ENCODE peak calls at places on chromosomes 16 and 17, in five cellular contexts. V is GM23338, K is DND-41, G is HCT116, F is endothelial cell of umbilical vein. L is an unnamed sample.

GRCh38 chr16:68347605-68348004 is 36.8 kb downstream of the PRMT7 start:
- DNase-seq in V (no peak), K (peak; percentile 79), G (no peak), F (no peak), L (no peak)

GRCh38 chr16:52050418-52050817 is 496.5 kb downstream of the TOX3 start:
- DNase-seq in V (no peak), K (no peak), G (no peak), F (no peak), L (peak; percentile 1)

GRCh38 chr17:68762911-68763310 is 161.7 kb upstream of the FAM20A start:
- DNase-seq in V (no peak), K (no peak), G (no peak), F (no peak), L (no peak)

GRCh38 chr16:21950782-21951521 is 2.2 kb upstream of the UQCRC2 start:
- DNase-seq in V (peak; percentile 17), K (peak; percentile 19), G (peak; percentile 36), F (peak; percentile 48), L (peak; percentile 63)

GRCh38 chr16:25184771-25185170 is 32.0 kb upstream of the AQP8 start:
- DNase-seq in V (no peak), K (no peak), G (no peak), F (no peak), L (peak; percentile 6)

GRCh38 chr17:80171681-80172080 is 1.9 kb downstream of the CARD14 start:
- DNase-seq in V (no peak), K (no peak), G (no peak), F (no peak), L (no peak)

GRCh38 chr16:67212766-67213165 is 13.8 kb downstream of the ELMO3 start:
- DNase-seq in V (no peak), K (no peak), G (no peak), F (peak; percentile 24), L (no peak)

GRCh38 chr17:40646791-40647548 is 648 bp downstream of the SMARCE1 start:
- DNase-seq in V (peak; percentile 49), K (peak; percentile 67), G (peak; percentile 28), F (peak; percentile 66), L (peak; percentile 71)

GRCh38 chr17:47687748-47688147 is 6.2 kb upstream of the TBKBP1 start:
- DNase-seq in V (peak; percentile 61), K (no peak), G (no peak), F (no peak), L (peak; percentile 59)

GRCh38 chr16:71626018-71626857 is at the start of gene MARVELD3:
- DNase-seq in V (peak; percentile 94), K (no peak), G (peak; percentile 76), F (no peak), L (peak; percentile 14)

GRCh38 chr17:6075050-6075449 is 4.9 kb downstream of the WSCD1 start:
- DNase-seq in V (no peak), K (no peak), G (no peak), F (no peak), L (no peak)

GRCh38 chr16:81443688-81444447 is 740 bp upstream of the CMIP start:
- DNase-seq in V (peak; percentile 54), K (no peak), G (no peak), F (no peak), L (no peak)
- TF ChIP-seq EZH2 in V (no peak), K (no peak), G (no peak), F (no peak), L (no peak)

DNA sequence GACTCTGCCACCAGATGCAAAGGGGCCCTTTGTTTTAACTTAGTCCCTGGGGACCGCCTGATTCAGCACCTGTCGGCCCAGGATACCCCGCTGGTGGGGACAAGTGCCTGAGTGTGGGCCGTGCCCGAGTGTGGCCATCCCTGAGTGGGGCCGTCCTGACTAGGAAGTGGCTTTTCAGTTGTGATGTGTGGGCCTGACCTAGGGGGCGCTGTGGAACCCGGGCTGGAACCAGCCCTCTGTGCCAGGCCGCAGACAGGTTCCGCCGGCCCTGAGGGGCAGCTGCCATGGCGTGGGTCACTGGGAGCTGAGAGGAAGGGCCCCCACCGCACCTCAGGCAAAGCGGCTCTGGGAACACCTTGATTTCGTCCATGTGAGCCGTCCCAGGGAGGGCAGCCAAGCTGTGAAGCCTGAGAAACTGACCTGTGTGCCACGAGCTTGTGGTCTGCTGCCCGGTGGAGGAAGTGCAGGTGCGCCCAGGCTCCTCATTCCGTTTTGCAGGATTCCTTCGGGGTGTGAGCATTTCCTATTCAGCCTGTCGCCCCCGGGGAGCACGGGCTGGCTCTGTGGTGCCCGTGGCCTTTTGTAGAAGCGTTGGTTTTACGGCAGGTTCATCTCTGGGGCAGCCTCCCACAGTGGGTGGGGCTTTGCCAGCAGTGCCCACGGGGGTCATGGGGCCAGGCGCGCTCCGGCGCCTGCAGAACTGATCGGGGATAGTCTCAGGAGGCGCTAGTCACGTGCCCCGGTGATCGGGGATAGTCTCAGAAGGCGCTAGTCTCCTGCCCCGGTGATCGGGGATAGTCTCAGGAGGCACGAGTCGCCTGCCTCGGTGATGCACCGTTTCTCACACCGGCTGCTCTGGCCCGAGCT is 5.3 kb downstream of the RPL13 start:
- DNase-seq in V (peak; percentile 85), K (peak; percentile 51), G (peak; percentile 69), F (peak; percentile 57), L (peak; percentile 71)
- H4K20me1 ChIP-seq in V (peaks cover 24% of the 10 kb centered on the region), K (peaks cover 68% of the 10 kb centered on the region), G (peaks cover 42% of the 10 kb centered on the region), F (peaks cover 12% of the 10 kb centered on the region), L (peaks cover 33% of the 10 kb centered on the region)

DNA sequence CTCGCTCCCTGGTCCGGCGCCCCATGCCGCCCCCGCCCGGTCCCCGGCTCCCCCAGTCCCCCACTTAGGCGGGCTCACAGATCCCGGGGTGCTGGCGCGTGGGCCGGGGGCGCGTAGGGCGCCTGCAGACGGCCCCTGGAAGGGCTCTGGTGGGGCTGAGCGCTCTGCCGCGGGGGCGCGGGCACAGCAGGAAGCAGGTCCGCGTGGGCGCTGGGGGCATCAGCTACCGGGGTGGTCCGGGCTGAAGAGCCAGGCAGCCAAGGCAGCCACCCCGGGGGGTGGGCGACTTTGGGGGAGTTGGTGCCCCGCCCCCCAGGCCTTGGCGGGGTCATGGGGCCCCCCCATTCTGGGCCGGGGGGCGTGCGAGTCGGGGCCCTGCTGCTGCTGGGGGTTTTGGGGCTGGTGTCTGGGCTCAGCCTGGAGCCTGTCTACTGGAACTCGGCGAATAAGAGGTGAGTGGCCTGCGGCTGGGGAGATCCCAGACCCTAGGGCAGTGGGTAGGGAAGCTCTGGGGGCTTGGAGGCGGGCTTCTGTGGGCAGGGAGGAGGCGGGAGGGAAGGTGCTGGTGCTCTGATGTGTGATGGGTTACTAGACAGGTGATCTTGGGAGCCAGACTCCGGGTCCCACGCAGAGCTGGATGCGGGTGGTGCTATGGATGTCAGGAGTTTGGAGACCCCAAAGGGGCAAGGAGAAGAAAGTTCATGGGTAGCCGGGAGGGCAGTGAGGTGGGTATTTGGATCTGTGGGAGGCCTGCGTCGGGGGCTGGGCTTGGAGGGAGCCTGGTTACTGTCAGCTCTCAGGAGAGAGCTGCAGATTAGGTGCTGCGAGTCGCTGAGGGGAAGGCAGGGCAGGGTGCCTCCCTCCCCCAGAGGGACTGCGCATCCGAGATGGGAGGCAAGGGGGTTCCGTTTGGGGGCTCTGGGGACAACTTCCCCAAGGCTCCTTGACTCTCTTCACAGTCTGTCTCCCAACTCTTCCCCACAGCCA is 560 bp downstream of the EFNB3 start:
- DNase-seq in V (peak; percentile 53), K (no peak), G (no peak), F (no peak), L (no peak)
- H3K4me2 ChIP-seq in V (peak overlapping the region; percentile 97), K (no peak overlapping the region), G (no peak overlapping the region), F (peak overlapping the region; percentile 21), L (peak overlapping the region; percentile 98)

GRCh38 chr16:10180771-10181163 is 1.5 kb downstream of the GRIN2A start:
- DNase-seq in V (peak; percentile 97), K (peak; percentile 7), G (no peak), F (no peak), L (peak; percentile 39)

GRCh38 chr16:10180042-10180770 is 2.0 kb downstream of the GRIN2A start:
- DNase-seq in V (no peak), K (no peak), G (no peak), F (no peak), L (no peak)

GRCh38 chr16:10183606-10183959 is 1.4 kb upstream of the GRIN2A start:
- DNase-seq in V (peak; percentile 26), K (no peak), G (no peak), F (no peak), L (no peak)

GRCh38 chr16:10181196-10182162 is 749 bp downstream of the GRIN2A start:
- DNase-seq in V (peak; percentile 88), K (no peak), G (peak; percentile 21), F (peak; percentile 35), L (peak; percentile 68)

GRCh38 chr16:10182186-10182683 is at the start of gene GRIN2A:
- DNase-seq in V (peak; percentile 57), K (no peak), G (no peak), F (no peak), L (no peak)
- TF ChIP-seq EZH2 in V (no peak), K (no peak), G (no peak), F (no peak), L (no peak)

GRCh38 chr16:11909653-11910551 is 5.9 kb downstream of the GSPT1 start:
- DNase-seq in V (no peak), K (no peak), G (no peak), F (no peak), L (peak; percentile 57)
- H4K20me1 ChIP-seq in V (peaks cover 87% of the 10 kb centered on the region), K (peaks cover 88% of the 10 kb centered on the region), G (peaks cover 32% of the 10 kb centered on the region), F (peaks cover 22% of the 10 kb centered on the region), L (peaks cover 53% of the 10 kb centered on the region)

GRCh38 chr16:54080524-54081008 is 206.0 kb downstream of the IRX3 start:
- DNase-seq in V (no peak), K (no peak), G (no peak), F (no peak), L (peak; percentile 62)
- H3K4me2 ChIP-seq in V (no peak overlapping the region), K (no peak overlapping the region), G (no peak overlapping the region), F (no peak overlapping the region), L (no peak overlapping the region)

GRCh38 chr17:17502741-17503565 is 6.8 kb upstream of the RASD1 start:
- DNase-seq in V (no peak), K (no peak), G (no peak), F (no peak), L (no peak)

GRCh38 chr17:17503566-17504130 is 7.5 kb upstream of the RASD1 start:
- DNase-seq in V (no peak), K (no peak), G (no peak), F (no peak), L (no peak)

GRCh38 chr17:17505151-17505550 is 9.0 kb upstream of the RASD1 start:
- DNase-seq in V (no peak), K (no peak), G (no peak), F (no peak), L (no peak)

GRCh38 chr17:17505610-17506171 is 9.5 kb upstream of the RASD1 start:
- DNase-seq in V (no peak), K (no peak), G (no peak), F (no peak), L (no peak)

GRCh38 chr17:17504341-17505140 is 8.3 kb upstream of the RASD1 start:
- DNase-seq in V (no peak), K (no peak), G (no peak), F (no peak), L (no peak)
- TF ChIP-seq EZH2 in V (no peak), K (no peak), G (no peak), F (no peak), L (no peak)

DNA sequence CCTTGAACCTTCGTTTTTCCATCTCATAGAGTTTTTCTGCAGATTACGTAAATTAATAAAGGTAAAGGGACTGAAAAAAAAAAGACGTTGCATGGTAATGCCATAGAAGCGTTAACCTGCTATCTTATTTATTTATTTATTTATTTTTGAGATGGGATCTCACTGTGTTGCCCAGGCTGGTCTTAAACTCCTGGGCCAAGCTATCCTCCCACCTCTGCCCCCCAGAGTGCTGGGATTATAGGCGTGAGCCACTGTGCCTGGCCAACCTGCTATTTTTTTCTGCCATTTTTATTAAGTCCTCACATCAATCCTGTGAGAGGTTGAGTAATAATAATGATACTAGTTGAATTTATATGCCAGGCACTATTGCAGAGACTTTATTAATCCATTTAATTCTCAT is 7.9 kb downstream of the MSI2 start:
- DNase-seq in V (no peak), K (no peak), G (no peak), F (no peak), L (no peak)
- H4K20me1 ChIP-seq in V (peaks cover 63% of the 10 kb centered on the region), K (peaks cover 91% of the 10 kb centered on the region), G (no peaks in the 10 kb centered on the region), F (no peaks in the 10 kb centered on the region), L (no peaks in the 10 kb centered on the region)

L was measured in GM23248.